ENCODE peak calls at places on chromosomes 4 and X, in six cellular contexts. G is upper lobe of left lung, I is sigmoid colon, R is suprapubic skin, L is Panc1, U is stomach. E is an unnamed sample.
A peak's percentile ranks its signal among the peaks of the same experiment; 100 is the strongest.

GRCh38 chr4:152937535-152938236 is 1.6 kb downstream of the FHDC1 start:
- DNase-seq in G (no peak), I (no peak), R (no peak), L (no peak), U (peak; percentile 45), E (peak; percentile 21)

GRCh38 chr4:73904491-73904890 is 35.3 kb downstream of the CXCL1 start:
- DNase-seq in G (no peak), I (no peak), R (no peak), L (no peak), U (no peak), E (no peak)

GRCh38 chrX:49187028-49187394 is 838 bp upstream of the PRICKLE3 start:
- DNase-seq in G (no peak), I (no peak), R (no peak), L (no peak), U (no peak), E (no peak)

GRCh38 chrX:68508799-68509198 is 9.9 kb downstream of the YIPF6 start:
- DNase-seq in G (no peak), I (no peak), R (no peak), L (no peak), U (no peak), E (no peak)

GRCh38 chr4:53981066-53981465 is 83.3 kb downstream of the CHIC2 start:
- DNase-seq in G (no peak), I (no peak), R (no peak), L (no peak), U (no peak), E (no peak)

GRCh38 chr4:4428966-4429875 is 42.3 kb downstream of the NSG1 start:
- DNase-seq in G (no peak), I (no peak), R (no peak), L (no peak), U (no peak), E (no peak)

GRCh38 chr4:82785248-82786003 is 13.2 kb downstream of the SCD5 start:
- DNase-seq in G (no peak), I (no peak), R (no peak), L (no peak), U (no peak), E (no peak)

GRCh38 chrX:74925210-74926088 is at the start of gene NEXMIF:
- DNase-seq in G (peak; percentile 26), I (peak; percentile 65), R (no peak), L (no peak), U (peak; percentile 48), E (peak; percentile 19)

GRCh38 chrX:72576161-72576896 is 3.7 kb upstream of the HDAC8 start:
- DNase-seq in G (no peak), I (no peak), R (no peak), L (no peak), U (no peak), E (no peak)

GRCh38 chr4:123536225-123536624 is 139.6 kb downstream of the SPRY1 start:
- DNase-seq in G (no peak), I (no peak), R (no peak), L (no peak), U (no peak), E (no peak)

GRCh38 chr4:149841686-149842085 is 26.0 kb upstream of the IQCM start:
- DNase-seq in G (no peak), I (no peak), R (no peak), L (no peak), U (no peak), E (no peak)

GRCh38 chr4:6732441-6733357 is 16.7 kb downstream of the BLOC1S4 start:
- DNase-seq in G (peak; percentile 86), I (peak; percentile 80), R (no peak), L (no peak), U (peak; percentile 85), E (no peak)

GRCh38 chrX:12702509-12703091 is 88.6 kb upstream of the PRPS2 start:
- DNase-seq in G (no peak), I (no peak), R (no peak), L (no peak), U (no peak), E (no peak)

GRCh38 chrX:132181364-132181763 is 37.9 kb downstream of the RAP2C start:
- DNase-seq in G (no peak), I (no peak), R (peak; percentile 55), L (no peak), U (peak; percentile 26), E (peak; percentile 6)

GRCh38 chr4:169024762-169025161 is 14.7 kb upstream of the CBR4 start:
- DNase-seq in G (no peak), I (no peak), R (no peak), L (no peak), U (no peak), E (peak; percentile 26)

GRCh38 chr4:133151681-133152329 is 2.7 kb downstream of the PCDH10 start:
- DNase-seq in G (no peak), I (peak; percentile 62), R (no peak), L (no peak), U (no peak), E (no peak)

GRCh38 chr4:16025268-16025667 is 58.6 kb downstream of the PROM1 start:
- DNase-seq in G (no peak), I (no peak), R (no peak), L (no peak), U (no peak), E (no peak)

GRCh38 chrX:125826080-125826479 is 340.0 kb downstream of the DCAF12L2 start:
- DNase-seq in G (no peak), I (no peak), R (no peak), L (no peak), U (no peak), E (no peak)

GRCh38 chr4:118682928-118683327 is 2.3 kb upstream of the METTL14 start:
- DNase-seq in G (no peak), I (no peak), R (no peak), L (no peak), U (no peak), E (no peak)

GRCh38 chrX:104513162-104513561 is 52.8 kb upstream of the IL1RAPL2 start:
- DNase-seq in G (no peak), I (no peak), R (no peak), L (no peak), U (no peak), E (no peak)

GRCh38 chr4:22099896-22100295 is 151.3 kb upstream of the KCNIP4 start:
- DNase-seq in G (no peak), I (no peak), R (no peak), L (no peak), U (no peak), E (no peak)

GRCh38 chrX:65821721-65822496 is 154.5 kb downstream of the MSN start:
- DNase-seq in G (peak; percentile 30), I (no peak), R (no peak), L (no peak), U (no peak), E (peak; percentile 4)

GRCh38 chr4:93842512-93843252 is 14.1 kb downstream of the ATOH1 start:
- DNase-seq in G (no peak), I (no peak), R (no peak), L (no peak), U (no peak), E (no peak)

GRCh38 chrX:23610491-23610890 is 56.8 kb upstream of the PRDX4 start:
- DNase-seq in G (no peak), I (no peak), R (no peak), L (no peak), U (no peak), E (no peak)

GRCh38 chrX:30965751-30966150 is 76.7 kb upstream of the TAB3 start:
- DNase-seq in G (no peak), I (no peak), R (no peak), L (no peak), U (no peak), E (no peak)

GRCh38 chr4:8761824-8762205 is 109.8 kb downstream of the HMX1 start:
- DNase-seq in G (no peak), I (peak; percentile 61), R (peak; percentile 47), L (no peak), U (no peak), E (no peak)

GRCh38 chr4:124514588-124514987 is 197.9 kb downstream of the ANKRD50 start:
- DNase-seq in G (no peak), I (no peak), R (no peak), L (no peak), U (no peak), E (no peak)

GRCh38 chrX:41405551-41405950 is 41.6 kb upstream of the NYX start:
- DNase-seq in G (no peak), I (no peak), R (no peak), L (no peak), U (no peak), E (no peak)

GRCh38 chr4:41098649-41099048 is 115.7 kb downstream of the APBB2 start:
- DNase-seq in G (no peak), I (no peak), R (no peak), L (no peak), U (no peak), E (no peak)
- H3K27ac ChIP-seq in G (no peak overlapping the region), I (no peak overlapping the region), R (no peak overlapping the region), L (no peak overlapping the region), U (no peak overlapping the region), E (no peak overlapping the region)

DNA sequence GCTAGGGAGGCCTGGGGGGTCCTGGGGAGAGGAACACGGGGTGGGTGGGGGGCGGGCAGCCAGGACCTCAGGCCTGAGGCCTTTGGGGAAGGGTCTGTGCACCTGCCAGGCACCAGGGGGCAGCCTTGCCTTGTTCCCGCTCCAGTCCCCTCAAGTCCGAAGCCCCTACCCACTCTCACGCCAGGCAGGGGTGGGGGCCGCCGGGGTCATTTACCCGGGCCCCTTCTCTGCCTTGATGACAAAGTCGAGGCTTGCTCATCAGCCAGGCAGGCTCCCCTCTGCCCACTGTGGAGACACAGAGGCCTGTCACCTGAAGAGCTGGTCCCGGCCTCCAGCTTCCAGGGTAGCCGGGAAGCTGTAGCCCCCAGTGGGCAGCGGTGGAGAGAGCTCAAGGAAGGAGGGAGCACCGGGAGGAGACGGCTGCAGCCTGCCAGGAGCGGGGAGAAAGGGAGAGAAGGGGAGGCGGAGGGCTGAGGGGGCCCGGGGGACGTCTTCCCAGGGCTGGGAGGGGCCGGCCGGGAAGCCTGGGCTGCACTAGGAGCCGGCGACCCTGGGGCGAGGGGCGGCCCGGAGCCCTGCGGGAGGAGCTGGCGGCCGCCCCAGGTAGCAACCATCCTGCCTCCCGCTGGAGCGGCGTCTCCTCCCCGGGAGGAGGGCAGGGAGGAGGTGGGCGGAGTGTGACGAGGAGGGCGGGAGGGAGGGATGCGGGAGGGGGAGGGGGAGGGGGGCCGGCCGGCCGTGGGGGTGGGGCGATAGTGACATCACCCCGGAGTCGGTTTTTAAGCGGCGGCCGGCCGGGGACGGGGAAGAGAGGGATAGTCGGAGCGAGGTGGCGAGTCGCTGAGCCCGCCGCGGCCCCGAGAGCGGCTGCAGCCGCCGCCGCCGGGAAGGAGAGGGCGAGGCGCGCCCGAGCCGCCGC is at the start of gene SLC6A8:
- DNase-seq in G (peak; percentile 51), I (peak; percentile 91), R (no peak), L (no peak), U (peak; percentile 74), E (peak; percentile 65)
- TF ChIP-seq POLR2AphosphoS5 in G (no peak), I (peak; percentile 89), R (no peak), L (peak; percentile 74), U (peak; percentile 51), E (no peak)

GRCh38 chrX:19899234-19899788 is 11.9 kb upstream of the SH3KBP1 start:
- DNase-seq in G (no peak), I (no peak), R (no peak), L (no peak), U (no peak), E (no peak)
- H3K9me3 ChIP-seq in G (no peaks in the 10 kb centered on the region), I (no peaks in the 10 kb centered on the region), R (no peaks in the 10 kb centered on the region), L (no peaks in the 10 kb centered on the region), U (no peaks in the 10 kb centered on the region), E (no peaks in the 10 kb centered on the region)

GRCh38 chr4:40661803-40662202 is 32.1 kb upstream of the RBM47 start:
- DNase-seq in G (no peak), I (no peak), R (no peak), L (no peak), U (no peak), E (no peak)

GRCh38 chr4:40665844-40666243 is 36.2 kb upstream of the RBM47 start:
- DNase-seq in G (no peak), I (no peak), R (no peak), L (no peak), U (no peak), E (no peak)

GRCh38 chr4:40662962-40663604 is 33.4 kb upstream of the RBM47 start:
- DNase-seq in G (peak; percentile 58), I (no peak), R (no peak), L (no peak), U (no peak), E (no peak)
- H3K27ac ChIP-seq in G (peak overlapping the region; percentile 41), I (no peak overlapping the region), R (no peak overlapping the region), L (no peak overlapping the region), U (peak overlapping the region; percentile 16), E (no peak overlapping the region)